ENCODE peak calls at places on chromosome 1, in six cellular contexts. Y, H, W, U, C and G are unnamed samples.

GRCh38 chr1:24920155-24920925 is 9.7 kb downstream of the RUNX3 start:
- DNase-seq in U (peak; percentile 83), Y (no peak), H (no peak), C (peak; percentile 60), W (no peak), G (no peak)

GRCh38 chr1:150474869-150475268 is 12.3 kb upstream of the TARS2 start:
- DNase-seq in U (no peak), H (no peak), Y (no peak), W (no peak), C (no peak), G (no peak)

GRCh38 chr1:201172999-201173610 is 17.5 kb upstream of the IGFN1 start:
- DNase-seq in W (no peak), Y (no peak), C (no peak), U (peak; percentile 70), H (no peak), G (no peak)

GRCh38 chr1:69373520-69373919 is 194.2 kb upstream of the LRRC7 start:
- DNase-seq in U (no peak), Y (no peak), C (no peak), W (no peak), H (no peak), G (no peak)

GRCh38 chr1:203628997-203629508 is 2.4 kb downstream of the ATP2B4 start:
- DNase-seq in C (no peak), H (no peak), W (no peak), U (no peak), Y (no peak), G (no peak)

GRCh38 chr1:1426496-1426960 is 5.5 kb upstream of the ANKRD65 start:
- DNase-seq in C (no peak), Y (no peak), W (peak; percentile 82), U (no peak), H (no peak), G (no peak)

GRCh38 chr1:198892065-198892464 is 253.2 kb downstream of the PTPRC start:
- DNase-seq in U (peak; percentile 47), C (peak; percentile 78), H (no peak), W (no peak), Y (no peak), G (no peak)

GRCh38 chr1:3431266-3431665 is 23.2 kb upstream of the ARHGEF16 start:
- DNase-seq in C (no peak), H (no peak), U (no peak), Y (no peak), W (no peak), G (no peak)

GRCh38 chr1:183956559-183957188 is 80.9 kb downstream of the COLGALT2 start:
- DNase-seq in U (peak; percentile 88), C (peak; percentile 78), W (no peak), H (no peak), Y (no peak), G (peak; percentile 19)

GRCh38 chr1:60984066-60984799 is 98.1 kb upstream of the NFIA start:
- DNase-seq in C (peak; percentile 83), H (no peak), Y (no peak), U (peak; percentile 74), W (no peak), G (no peak)

GRCh38 chr1:200893411-200893901 is 1.2 kb upstream of the INAVA start:
- DNase-seq in U (no peak), Y (no peak), C (no peak), W (no peak), H (no peak), G (peak; percentile 43)

GRCh38 chr1:39735731-39736130 is 3.0 kb upstream of the PPIE start:
- DNase-seq in U (no peak), H (no peak), Y (no peak), C (no peak), W (no peak), G (no peak)

GRCh38 chr1:221672965-221673364 is 68.9 kb downstream of the DUSP10 start:
- DNase-seq in U (no peak), W (no peak), C (no peak), Y (no peak), H (no peak), G (no peak)

GRCh38 chr1:4056422-4056821 is 156.3 kb upstream of the C1orf174 start:
- DNase-seq in H (no peak), Y (no peak), U (no peak), C (no peak), W (no peak), G (no peak)

GRCh38 chr1:27940297-27940696 is 5.5 kb downstream of the SMPDL3B start:
- DNase-seq in H (no peak), C (peak; percentile 14), W (no peak), U (peak; percentile 24), Y (no peak), G (no peak)

GRCh38 chr1:157496121-157496526 is 56.2 kb downstream of the FCRL5 start:
- DNase-seq in C (peak; percentile 40), U (peak; percentile 37), H (peak; percentile 29), W (peak; percentile 1), Y (peak; percentile 27), G (peak; percentile 18)

GRCh38 chr1:15598436-15598835 is 13.6 kb upstream of the AGMAT start:
- DNase-seq in Y (no peak), W (no peak), C (no peak), H (no peak), U (no peak), G (no peak)

GRCh38 chr1:92476071-92476607 is 10.6 kb downstream of the GFI1 start:
- DNase-seq in C (no peak), W (no peak), H (no peak), Y (no peak), U (no peak), G (no peak)

GRCh38 chr1:203572134-203572625 is 54.5 kb upstream of the ATP2B4 start:
- DNase-seq in U (no peak), Y (no peak), C (peak; percentile 84), H (no peak), W (no peak), G (no peak)

GRCh38 chr1:54577612-54578011 is 29.6 kb downstream of the ACOT11 start:
- DNase-seq in U (peak; percentile 36), C (peak; percentile 85), H (no peak), Y (no peak), W (peak; percentile 37), G (peak; percentile 41)

GRCh38 chr1:29590583-29591555 is 354.5 kb downstream of the PTPRU start:
- DNase-seq in H (no peak), C (no peak), W (no peak), Y (no peak), U (peak; percentile 11), G (peak; percentile 90)

GRCh38 chr1:43711524-43712386 is 4.4 kb downstream of the ST3GAL3 start:
- DNase-seq in H (no peak), U (peak; percentile 81), Y (no peak), W (no peak), C (peak; percentile 77), G (peak; percentile 12)